ENCODE peak calls at places on chromosomes 5 and 9, in five cellular contexts. One of them, this sample, is unnamed.

GRCh38 chr5:74638776-74639537 is 1.6 kb downstream of the ENC1 start:
- DNase-seq in tibial nerve: no peak
- DNase-seq in mammary epithelial cell: no peak
- DNase-seq in A549: no peak
- DNase-seq in GM12865: peak; percentile 87
- DNase-seq in this sample: no peak

GRCh38 chr5:80034962-80035821 is at the start of gene THBS4:
- DNase-seq in tibial nerve: no peak
- DNase-seq in mammary epithelial cell: no peak
- DNase-seq in A549: no peak
- DNase-seq in GM12865: no peak
- DNase-seq in this sample: no peak

GRCh38 chr9:134432471-134432870 is 106.2 kb downstream of the RXRA start:
- DNase-seq in tibial nerve: no peak
- DNase-seq in mammary epithelial cell: peak; percentile 38
- DNase-seq in A549: no peak
- DNase-seq in GM12865: no peak
- DNase-seq in this sample: no peak

GRCh38 chr5:93821892-93822291 is 80.5 kb upstream of the POU5F2 start:
- DNase-seq in tibial nerve: no peak
- DNase-seq in mammary epithelial cell: no peak
- DNase-seq in A549: no peak
- DNase-seq in GM12865: no peak
- DNase-seq in this sample: no peak

GRCh38 chr5:173163219-173163618 is 18.9 kb downstream of the BNIP1 start:
- DNase-seq in tibial nerve: no peak
- DNase-seq in mammary epithelial cell: no peak
- DNase-seq in A549: no peak
- DNase-seq in GM12865: no peak
- DNase-seq in this sample: no peak

GRCh38 chr9:73423891-73424290 is 272.2 kb downstream of the ANXA1 start:
- DNase-seq in tibial nerve: no peak
- DNase-seq in mammary epithelial cell: no peak
- DNase-seq in A549: no peak
- DNase-seq in GM12865: no peak
- DNase-seq in this sample: no peak

GRCh38 chr9:135909371-135909770 is 2.0 kb upstream of the CAMSAP1 start:
- DNase-seq in tibial nerve: no peak
- DNase-seq in mammary epithelial cell: no peak
- DNase-seq in A549: no peak
- DNase-seq in GM12865: no peak
- DNase-seq in this sample: no peak

GRCh38 chr5:172364773-172365172 is 81.2 kb upstream of the UBTD2 start:
- DNase-seq in tibial nerve: peak; percentile 37
- DNase-seq in mammary epithelial cell: no peak
- DNase-seq in A549: no peak
- DNase-seq in GM12865: peak; percentile 64
- DNase-seq in this sample: no peak

GRCh38 chr5:60903356-60903755 is 41.5 kb downstream of the ERCC8 start:
- DNase-seq in tibial nerve: no peak
- DNase-seq in mammary epithelial cell: peak; percentile 1
- DNase-seq in A549: no peak
- DNase-seq in GM12865: no peak
- DNase-seq in this sample: no peak

GRCh38 chr5:155678371-155678770 is 648.6 kb upstream of the SGCD start:
- DNase-seq in tibial nerve: no peak
- DNase-seq in mammary epithelial cell: no peak
- DNase-seq in A549: no peak
- DNase-seq in GM12865: no peak
- DNase-seq in this sample: no peak

GRCh38 chr5:113205807-113206206 is 229.0 kb downstream of the TSSK1B start:
- DNase-seq in tibial nerve: no peak
- DNase-seq in mammary epithelial cell: no peak
- DNase-seq in A549: peak; percentile 28
- DNase-seq in GM12865: peak; percentile 4
- DNase-seq in this sample: no peak

GRCh38 chr5:103218164-103218563 is 40.4 kb upstream of the MACIR start:
- DNase-seq in tibial nerve: no peak
- DNase-seq in mammary epithelial cell: no peak
- DNase-seq in A549: peak; percentile 14
- DNase-seq in GM12865: no peak
- DNase-seq in this sample: no peak

GRCh38 chr9:2087500-2088313 is 72.6 kb downstream of the SMARCA2 start:
- DNase-seq in tibial nerve: no peak
- DNase-seq in mammary epithelial cell: peak; percentile 50
- DNase-seq in A549: peak; percentile 58
- DNase-seq in GM12865: peak; percentile 76
- DNase-seq in this sample: no peak

GRCh38 chr5:173577817-173578216 is 38.6 kb downstream of the BOD1 start:
- DNase-seq in tibial nerve: no peak
- DNase-seq in mammary epithelial cell: no peak
- DNase-seq in A549: no peak
- DNase-seq in GM12865: no peak
- DNase-seq in this sample: no peak

GRCh38 chr9:125540497-125540896 is 166.5 kb downstream of the MAPKAP1 start:
- DNase-seq in tibial nerve: no peak
- DNase-seq in mammary epithelial cell: peak; percentile 74
- DNase-seq in A549: peak; percentile 37
- DNase-seq in GM12865: no peak
- DNase-seq in this sample: no peak

GRCh38 chr5:96875805-96876291 is 452 bp upstream of the ERAP2 start:
- DNase-seq in tibial nerve: no peak
- DNase-seq in mammary epithelial cell: peak; percentile 20
- DNase-seq in A549: no peak
- DNase-seq in GM12865: no peak
- DNase-seq in this sample: no peak

GRCh38 chr9:16421534-16421933 is 448.9 kb downstream of the BNC2 start:
- DNase-seq in tibial nerve: no peak
- DNase-seq in mammary epithelial cell: no peak
- DNase-seq in A549: no peak
- DNase-seq in GM12865: peak; percentile 13
- DNase-seq in this sample: no peak

GRCh38 chr9:36074870-36075532 is 38.3 kb downstream of the RECK start:
- DNase-seq in tibial nerve: peak; percentile 53
- DNase-seq in mammary epithelial cell: peak; percentile 94
- DNase-seq in A549: peak; percentile 23
- DNase-seq in GM12865: peak; percentile 3
- DNase-seq in this sample: peak; percentile 68

GRCh38 chr5:154428208-154428607 is 17.6 kb upstream of the SAP30L start:
- DNase-seq in tibial nerve: no peak
- DNase-seq in mammary epithelial cell: no peak
- DNase-seq in A549: no peak
- DNase-seq in GM12865: no peak
- DNase-seq in this sample: no peak

GRCh38 chr5:100446879-100447278 is 88.3 kb upstream of the FAM174A start:
- DNase-seq in tibial nerve: no peak
- DNase-seq in mammary epithelial cell: no peak
- DNase-seq in A549: no peak
- DNase-seq in GM12865: no peak
- DNase-seq in this sample: no peak

GRCh38 chr5:665541-665955 is 27.6 kb downstream of the TPPP start:
- DNase-seq in tibial nerve: no peak
- DNase-seq in mammary epithelial cell: no peak
- DNase-seq in A549: peak; percentile 32
- DNase-seq in GM12865: no peak
- DNase-seq in this sample: no peak

GRCh38 chr5:74382864-74383618 is 257.5 kb downstream of the ENC1 start:
- DNase-seq in tibial nerve: no peak
- DNase-seq in mammary epithelial cell: peak; percentile 70
- DNase-seq in A549: no peak
- DNase-seq in GM12865: no peak
- DNase-seq in this sample: no peak

GRCh38 chr9:92686954-92687353 is 17.0 kb upstream of the IPPK start:
- DNase-seq in tibial nerve: no peak
- DNase-seq in mammary epithelial cell: no peak
- DNase-seq in A549: peak; percentile 32
- DNase-seq in GM12865: no peak
- DNase-seq in this sample: no peak

GRCh38 chr5:65066385-65066784 is 297.7 kb downstream of the CWC27 start:
- DNase-seq in tibial nerve: no peak
- DNase-seq in mammary epithelial cell: peak; percentile 25
- DNase-seq in A549: no peak
- DNase-seq in GM12865: peak; percentile 84
- DNase-seq in this sample: no peak

GRCh38 chr9:90801507-90802289 is at the start of gene SYK:
- DNase-seq in tibial nerve: no peak
- DNase-seq in mammary epithelial cell: peak; percentile 42
- DNase-seq in A549: no peak
- DNase-seq in GM12865: peak; percentile 54
- DNase-seq in this sample: peak; percentile 79

DNA sequence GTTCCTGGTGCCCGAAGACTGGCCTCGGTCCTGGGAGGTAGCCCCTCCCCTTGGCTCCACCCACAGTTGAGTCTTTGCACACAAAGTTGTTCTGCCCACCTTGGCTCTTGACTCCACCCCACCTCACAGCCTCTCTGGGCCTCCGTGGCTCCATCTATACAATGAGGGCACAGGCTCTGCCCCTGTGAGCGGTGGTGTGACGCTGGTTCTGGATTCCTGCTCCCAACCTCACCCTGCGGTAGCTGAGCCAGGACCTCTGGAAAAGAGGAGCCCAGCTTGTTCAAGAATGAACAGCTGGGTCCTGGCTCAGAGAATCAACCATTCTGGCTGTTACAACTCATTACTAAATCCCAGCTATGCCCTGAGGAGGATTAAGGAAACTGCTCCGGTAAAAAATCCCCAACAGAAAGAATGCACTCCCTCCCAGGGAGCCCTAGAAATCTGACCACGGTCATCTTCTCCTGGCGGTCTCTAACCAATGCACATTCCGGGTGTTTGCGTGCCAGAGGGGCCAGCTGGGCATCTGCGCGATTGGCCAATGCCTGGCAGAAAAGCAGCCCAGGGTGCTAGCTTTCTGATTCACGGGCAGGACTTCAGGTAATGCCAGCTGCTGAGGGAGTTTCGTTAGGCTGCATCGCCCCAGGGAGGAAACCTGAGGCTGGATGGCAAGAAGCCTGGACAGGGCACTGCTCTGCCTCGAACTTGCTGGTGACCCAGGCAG is 9.9 kb upstream of the GRHPR start:
- DNase-seq in tibial nerve: no peak
- DNase-seq in mammary epithelial cell: peak; percentile 89
- DNase-seq in A549: no peak
- DNase-seq in GM12865: peak; percentile 71
- DNase-seq in this sample: no peak
- H3K4me3 ChIP-seq in tibial nerve: no peak overlapping the region
- H3K4me3 ChIP-seq in mammary epithelial cell: no peak overlapping the region
- H3K4me3 ChIP-seq in A549: no peak overlapping the region
- H3K4me3 ChIP-seq in GM12865: peak overlapping the region; percentile 58
- H3K4me3 ChIP-seq in this sample: no peak overlapping the region

GRCh38 chr5:9482381-9482780 is 63.5 kb downstream of the SEMA5A start:
- DNase-seq in tibial nerve: no peak
- DNase-seq in mammary epithelial cell: no peak
- DNase-seq in A549: no peak
- DNase-seq in GM12865: no peak
- DNase-seq in this sample: no peak

GRCh38 chr5:9483779-9484178 is 62.1 kb downstream of the SEMA5A start:
- DNase-seq in tibial nerve: no peak
- DNase-seq in mammary epithelial cell: no peak
- DNase-seq in A549: no peak
- DNase-seq in GM12865: no peak
- DNase-seq in this sample: no peak

GRCh38 chr5:9480499-9480898 is 65.4 kb downstream of the SEMA5A start:
- DNase-seq in tibial nerve: no peak
- DNase-seq in mammary epithelial cell: no peak
- DNase-seq in A549: no peak
- DNase-seq in GM12865: no peak
- DNase-seq in this sample: no peak

GRCh38 chr5:9479981-9480380 is 65.9 kb downstream of the SEMA5A start:
- DNase-seq in tibial nerve: no peak
- DNase-seq in mammary epithelial cell: no peak
- DNase-seq in A549: no peak
- DNase-seq in GM12865: no peak
- DNase-seq in this sample: no peak

DNA sequence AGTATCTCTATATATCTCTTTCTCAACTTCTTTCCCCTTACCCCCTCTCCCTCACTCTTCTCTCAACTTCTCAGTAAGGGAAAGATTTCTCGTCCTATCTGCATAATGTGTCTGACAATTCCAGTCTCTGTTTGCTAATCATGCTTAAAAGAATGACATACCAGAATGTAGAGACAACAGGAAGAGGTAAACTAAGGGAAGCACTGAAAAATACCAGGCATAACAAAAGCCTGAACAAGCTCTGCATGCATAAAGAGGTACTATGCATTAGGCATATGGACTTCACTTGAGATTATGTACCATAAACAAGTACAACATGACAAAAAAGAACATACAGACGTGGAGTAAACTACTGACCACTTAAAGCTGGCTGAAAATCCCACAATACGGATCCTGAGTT is 62.6 kb downstream of the SEMA5A start:
- DNase-seq in tibial nerve: no peak
- DNase-seq in mammary epithelial cell: no peak
- DNase-seq in A549: no peak
- DNase-seq in GM12865: no peak
- DNase-seq in this sample: no peak
- H3K4me3 ChIP-seq in tibial nerve: no peak overlapping the region
- H3K4me3 ChIP-seq in mammary epithelial cell: no peak overlapping the region
- H3K4me3 ChIP-seq in A549: no peak overlapping the region
- H3K4me3 ChIP-seq in GM12865: no peak overlapping the region
- H3K4me3 ChIP-seq in this sample: no peak overlapping the region

DNA sequence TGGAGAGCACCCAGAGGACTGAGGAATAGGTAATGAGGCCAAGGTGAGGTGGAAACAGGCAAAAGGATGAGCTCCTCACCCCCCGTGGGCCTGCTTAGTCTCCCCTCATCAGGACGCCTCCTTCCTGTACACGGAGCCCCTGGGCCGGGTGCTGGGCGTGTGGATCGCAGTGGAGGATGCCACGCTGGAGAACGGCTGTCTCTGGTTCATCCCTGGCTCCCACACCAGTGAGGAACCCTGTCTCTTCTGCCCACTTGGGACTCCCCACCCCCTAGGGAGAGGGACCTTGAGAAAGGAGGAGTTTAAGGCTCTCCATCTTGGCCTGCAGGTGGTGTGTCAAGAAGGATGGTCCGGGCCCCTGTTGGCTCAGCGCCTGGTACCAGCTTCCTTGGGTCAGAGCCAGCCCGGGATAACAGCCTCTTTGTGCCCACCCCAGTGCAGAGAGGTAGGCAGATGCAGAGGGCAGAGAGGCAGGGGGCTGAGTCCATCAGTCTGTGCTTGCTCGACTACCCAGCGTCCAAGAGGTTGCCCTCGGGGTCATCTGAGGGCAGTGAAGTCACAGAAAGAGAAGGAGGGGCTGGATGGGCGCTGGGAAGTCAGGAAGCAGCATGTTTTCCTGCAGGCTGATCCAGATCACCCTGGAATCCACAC is 7.0 kb downstream of the DOLK start:
- DNase-seq in tibial nerve: no peak
- DNase-seq in mammary epithelial cell: no peak
- DNase-seq in A549: no peak
- DNase-seq in GM12865: no peak
- DNase-seq in this sample: no peak
- H3K4me3 ChIP-seq in tibial nerve: no peak overlapping the region
- H3K4me3 ChIP-seq in mammary epithelial cell: no peak overlapping the region
- H3K4me3 ChIP-seq in A549: no peak overlapping the region
- H3K4me3 ChIP-seq in GM12865: no peak overlapping the region
- H3K4me3 ChIP-seq in this sample: no peak overlapping the region

GRCh38 chr9:106860731-106861584 is 2.0 kb upstream of the ZNF462 start:
- DNase-seq in tibial nerve: peak; percentile 13
- DNase-seq in mammary epithelial cell: peak; percentile 60
- DNase-seq in A549: peak; percentile 14
- DNase-seq in GM12865: no peak
- DNase-seq in this sample: no peak
- H3K4me3 ChIP-seq in tibial nerve: peak overlapping the region; percentile 71
- H3K4me3 ChIP-seq in mammary epithelial cell: peak overlapping the region; percentile 91
- H3K4me3 ChIP-seq in A549: peak overlapping the region; percentile 81
- H3K4me3 ChIP-seq in GM12865: no peak overlapping the region
- H3K4me3 ChIP-seq in this sample: peak overlapping the region; percentile 68

GRCh38 chr5:1892211-1892610 is 9.5 kb upstream of the IRX4 start:
- DNase-seq in tibial nerve: no peak
- DNase-seq in mammary epithelial cell: no peak
- DNase-seq in A549: no peak
- DNase-seq in GM12865: no peak
- DNase-seq in this sample: no peak
- H3K4me3 ChIP-seq in tibial nerve: no peak overlapping the region
- H3K4me3 ChIP-seq in mammary epithelial cell: no peak overlapping the region
- H3K4me3 ChIP-seq in A549: no peak overlapping the region
- H3K4me3 ChIP-seq in GM12865: no peak overlapping the region
- H3K4me3 ChIP-seq in this sample: no peak overlapping the region